ENCODE peak calls at places on chromosomes 2 and 18, in five cellular contexts. M, R, J, Z and I are unnamed samples.

GRCh38 chr2:223475901-223476300 is 126.3 kb downstream of the SCG2 start:
- DNase-seq in Z (no peak), J (no peak), M (no peak), R (no peak), I (no peak)

GRCh38 chr2:46135936-46136335 is 161.3 kb upstream of the EPAS1 start:
- DNase-seq in J (no peak), M (no peak), R (peak), Z (no peak), I (no peak)

GRCh38 chr2:71827146-71827874 is 320.4 kb downstream of the CYP26B1 start:
- DNase-seq in R (no peak), Z (no peak), M (no peak), J (no peak), I (no peak)

GRCh38 chr2:239127513-239127912 is 273.3 kb downstream of the HDAC4 start:
- DNase-seq in Z (no peak), J (no peak), R (no peak), M (no peak), I (no peak)

GRCh38 chr2:218717262-218717661 is 6.6 kb downstream of the TTLL4 start:
- DNase-seq in J (no peak), R (peak), M (no peak), Z (peak), I (no peak)

GRCh38 chr18:49561377-49562193 is at the start of gene LIPG:
- DNase-seq in Z (no peak), J (peak), M (peak), R (peak), I (peak)

GRCh38 chr2:149036507-149037293 is 1.8 kb upstream of the LYPD6B start:
- DNase-seq in J (no peak), R (no peak), M (no peak), Z (no peak), I (no peak)

GRCh38 chr2:195026261-195026660 is 630.8 kb upstream of the SLC39A10 start:
- DNase-seq in M (no peak), J (no peak), Z (peak), R (peak), I (no peak)

GRCh38 chr2:135573620-135574019 is 42.3 kb downstream of the R3HDM1 start:
- DNase-seq in Z (no peak), M (no peak), R (no peak), J (no peak), I (no peak)

GRCh38 chr2:191866675-191867506 is 20.0 kb upstream of the CAVIN2 start:
- DNase-seq in J (no peak), R (peak), M (no peak), Z (no peak), I (no peak)